ENCODE peak calls at places on chromosomes 5 and 9, in eight cellular contexts. V is GM19239; O is GM23248; G is kidney glomerular epithelial cell; C is endothelial cell; J is stimulated activated CD8-positive, alpha-beta memory T cell treated with anti-CD3 and anti-CD28 coated beads, Interleukin-15, amount 100 ng/mL, for 24 hours; S is activated naive CD8-positive, alpha-beta T cell treated with anti-CD3 and anti-CD28 coated beads for 36 hours; P is HEK293T. R is an unnamed sample.

GRCh38 chr9:131174681-131175239 is 49.4 kb downstream of the NUP214 start:
- DNase-seq in V (no peak), O (no peak), G (no peak), C (no peak), J (no peak), S (peak; percentile 3), P (no peak), R (no peak)

GRCh38 chr5:150241298-150242225 is 48.0 kb downstream of the CAMK2A start:
- DNase-seq in V (no peak), O (no peak), G (no peak), C (no peak), J (no peak), S (no peak), P (no peak), R (no peak)

GRCh38 chr9:98162638-98163037 is 29.8 kb downstream of the CORO2A start:
- DNase-seq in V (no peak), O (no peak), G (no peak), C (no peak), J (no peak), S (no peak), P (no peak), R (no peak)

GRCh38 chr5:16520806-16521205 is 55.2 kb upstream of the ZNF622 start:
- DNase-seq in V (no peak), O (no peak), G (no peak), C (no peak), J (no peak), S (no peak), P (no peak), R (no peak)

GRCh38 chr9:16436545-16436944 is 433.9 kb downstream of the BNC2 start:
- DNase-seq in V (no peak), O (no peak), G (no peak), C (no peak), J (no peak), S (no peak), P (no peak), R (no peak)

GRCh38 chr5:157562111-157562581 is 13.4 kb downstream of the ADAM19 start:
- DNase-seq in V (no peak), O (peak; percentile 42), G (no peak), C (no peak), J (no peak), S (no peak), P (no peak), R (no peak)

GRCh38 chr5:127517480-127518318 is at the start of gene PRRC1:
- DNase-seq in V (peak; percentile 74), O (peak; percentile 96), G (peak; percentile 84), C (peak; percentile 78), J (peak; percentile 62), S (peak; percentile 80), P (peak; percentile 89), R (peak; percentile 68)

GRCh38 chr5:66242050-66242449 is 98.0 kb downstream of the SREK1 start:
- DNase-seq in V (no peak), O (peak; percentile 22), G (no peak), C (no peak), J (no peak), S (no peak), P (no peak), R (no peak)

GRCh38 chr5:54986269-54986654 is 869 bp upstream of the ESM1 start:
- DNase-seq in V (no peak), O (no peak), G (no peak), C (no peak), J (no peak), S (no peak), P (no peak), R (no peak)

GRCh38 chr9:79014929-79015699 is 556.7 kb upstream of the TLE4 start:
- DNase-seq in V (no peak), O (no peak), G (no peak), C (no peak), J (no peak), S (no peak), P (no peak), R (no peak)

GRCh38 chr9:137237759-137238726 is 3.0 kb upstream of the TUBB4B start:
- DNase-seq in V (no peak), O (no peak), G (no peak), C (no peak), J (no peak), S (peak; percentile 3), P (no peak), R (peak; percentile 50)

GRCh38 chr5:67773439-67773988 is 442.0 kb upstream of the PIK3R1 start:
- DNase-seq in V (no peak), O (peak; percentile 72), G (peak; percentile 29), C (no peak), J (no peak), S (no peak), P (no peak), R (no peak)

GRCh38 chr9:135253305-135254004 is 166.0 kb downstream of the OLFM1 start:
- DNase-seq in V (no peak), O (peak; percentile 19), G (no peak), C (no peak), J (no peak), S (no peak), P (no peak), R (no peak)

GRCh38 chr9:5786370-5787127 is 46.4 kb downstream of the ERMP1 start:
- DNase-seq in V (no peak), O (peak; percentile 8), G (no peak), C (no peak), J (no peak), S (no peak), P (no peak), R (no peak)

GRCh38 chr9:126049088-126049487 is 277.5 kb upstream of the MVB12B start:
- DNase-seq in V (no peak), O (no peak), G (no peak), C (peak; percentile 17), J (no peak), S (no peak), P (no peak), R (no peak)

GRCh38 chr5:160354666-160355065 is 15.8 kb downstream of the C1QTNF2 start:
- DNase-seq in V (no peak), O (no peak), G (no peak), C (no peak), J (no peak), S (no peak), P (no peak), R (no peak)

GRCh38 chr5:31847354-31847753 is 208.4 kb downstream of the PDZD2 start:
- DNase-seq in V (no peak), O (no peak), G (no peak), C (no peak), J (no peak), S (no peak), P (no peak), R (peak; percentile 17)

GRCh38 chr9:120608421-120608820 is 28.5 kb upstream of the CDK5RAP2 start:
- DNase-seq in V (no peak), O (peak; percentile 25), G (no peak), C (no peak), J (no peak), S (no peak), P (no peak), R (no peak)

GRCh38 chr9:35749515-35750255 is 598 bp downstream of the RGP1 start:
- DNase-seq in V (no peak), O (peak; percentile 57), G (peak; percentile 22), C (peak; percentile 30), J (no peak), S (peak; percentile 52), P (peak; percentile 32), R (no peak)

GRCh38 chr9:26159575-26160392 is 481.5 kb upstream of the TUSC1 start:
- DNase-seq in V (no peak), O (peak; percentile 15), G (no peak), C (no peak), J (no peak), S (no peak), P (no peak), R (no peak)

GRCh38 chr5:1731091-1731639 is 68.5 kb downstream of the MRPL36 start:
- DNase-seq in V (no peak), O (no peak), G (no peak), C (peak; percentile 1), J (no peak), S (no peak), P (no peak), R (no peak)

GRCh38 chr5:56328753-56329560 is 95.8 kb upstream of the ANKRD55 start:
- DNase-seq in V (no peak), O (peak; percentile 27), G (peak; percentile 83), C (no peak), J (no peak), S (peak; percentile 49), P (no peak), R (no peak)

GRCh38 chr9:87708989-87709706 is 16.8 kb upstream of the CTSL start:
- DNase-seq in V (no peak), O (no peak), G (no peak), C (no peak), J (no peak), S (no peak), P (no peak), R (no peak)

GRCh38 chr5:170622933-170623332 is 119.1 kb downstream of the KCNIP1 start:
- DNase-seq in V (no peak), O (no peak), G (no peak), C (no peak), J (no peak), S (no peak), P (no peak), R (no peak)

GRCh38 chr9:124320062-124320973 is 62.6 kb downstream of the NEK6 start:
- DNase-seq in V (peak; percentile 58), O (peak; percentile 80), G (peak; percentile 37), C (peak; percentile 82), J (peak; percentile 9), S (peak; percentile 33), P (peak; percentile 87), R (peak; percentile 46)

GRCh38 chr9:92746567-92747458 is 17.8 kb downstream of the BICD2 start:
- DNase-seq in V (no peak), O (peak; percentile 61), G (no peak), C (no peak), J (no peak), S (no peak), P (no peak), R (no peak)

GRCh38 chr5:104598285-104598684 is 1035.7 kb upstream of the NUDT12 start:
- DNase-seq in V (no peak), O (no peak), G (no peak), C (no peak), J (no peak), S (no peak), P (no peak), R (no peak)

GRCh38 chr9:107693620-107694326 is 204.2 kb upstream of the KLF4 start:
- DNase-seq in V (no peak), O (peak; percentile 70), G (peak; percentile 83), C (no peak), J (no peak), S (no peak), P (no peak), R (no peak)

GRCh38 chr5:37071901-37072581 is 177.1 kb downstream of the CPLANE1 start:
- DNase-seq in V (no peak), O (peak; percentile 83), G (no peak), C (no peak), J (no peak), S (no peak), P (no peak), R (no peak)

GRCh38 chr5:116084231-116084630 is 594 bp upstream of the COMMD10 start:
- DNase-seq in V (peak; percentile 7), O (peak; percentile 63), G (no peak), C (no peak), J (no peak), S (peak; percentile 17), P (peak; percentile 18), R (no peak)

GRCh38 chr9:97889941-97890557 is 32.3 kb downstream of the TRMO start:
- DNase-seq in V (peak; percentile 31), O (peak; percentile 44), G (no peak), C (peak; percentile 71), J (peak; percentile 47), S (peak; percentile 55), P (peak; percentile 72), R (no peak)

GRCh38 chr5:115586525-115587146 is 15.6 kb downstream of the TICAM2 start:
- DNase-seq in V (no peak), O (peak; percentile 77), G (peak; percentile 9), C (no peak), J (no peak), S (no peak), P (no peak), R (no peak)

GRCh38 chr5:174741352-174741751 is 17.0 kb downstream of the MSX2 start:
- DNase-seq in V (no peak), O (no peak), G (no peak), C (no peak), J (no peak), S (no peak), P (no peak), R (no peak)

GRCh38 chr9:12554636-12555035 is 138.5 kb upstream of the TYRP1 start:
- DNase-seq in V (no peak), O (peak; percentile 32), G (peak; percentile 4), C (peak; percentile 26), J (no peak), S (no peak), P (no peak), R (no peak)

R was measured in breast epithelium.